ENCODE peak calls at places on chromosomes 1 and 21, in nine cellular contexts. H is PC-9; E is tibial nerve; L is A549; A is CD8-positive, alpha-beta T cell; U is fibroblast of lung; D is foreskin fibroblast; V is psoas muscle; F is adrenal gland. Z is an unnamed sample.

GRCh38 chr1:218380125-218380977 is 35.2 kb downstream of the TGFB2 start:
- DNase-seq in H (peak), E (no peak), L (peak), A (no peak), U (peak), D (peak), V (no peak), F (no peak), Z (no peak)

GRCh38 chr1:77265180-77265579 is 16.6 kb upstream of the AK5 start:
- DNase-seq in H (no peak), E (no peak), L (no peak), A (no peak), U (no peak), D (no peak), V (no peak), F (no peak), Z (no peak)

GRCh38 chr1:33385251-33385650 is 45.6 kb downstream of the PHC2 start:
- DNase-seq in H (no peak), E (no peak), L (no peak), A (no peak), U (no peak), D (no peak), V (no peak), F (no peak), Z (no peak)

GRCh38 chr1:58468612-58469493 is 77.7 kb downstream of the OMA1 start:
- DNase-seq in H (no peak), E (no peak), L (no peak), A (no peak), U (no peak), D (no peak), V (no peak), F (no peak), Z (peak)

GRCh38 chr1:31524196-31524967 is 51.9 kb upstream of the TINAGL1 start:
- DNase-seq in H (no peak), E (peak), L (no peak), A (no peak), U (no peak), D (no peak), V (no peak), F (peak), Z (no peak)

GRCh38 chr1:246530482-246530881 is 23.4 kb upstream of the SMYD3 start:
- DNase-seq in H (no peak), E (no peak), L (no peak), A (no peak), U (no peak), D (no peak), V (no peak), F (no peak), Z (peak)

GRCh38 chr1:175514309-175515001 is 228.9 kb downstream of the TNR start:
- DNase-seq in H (no peak), E (no peak), L (no peak), A (no peak), U (no peak), D (peak), V (no peak), F (no peak), Z (no peak)

GRCh38 chr1:2355408-2356261 is 35.7 kb downstream of the MORN1 start:
- DNase-seq in H (no peak), E (no peak), L (no peak), A (no peak), U (no peak), D (no peak), V (peak), F (no peak), Z (no peak)

GRCh38 chr1:59549903-59550302 is 253.0 kb downstream of the FGGY start:
- DNase-seq in H (no peak), E (peak), L (no peak), A (no peak), U (peak), D (peak), V (peak), F (peak), Z (peak)

GRCh38 chr1:18112611-18113010 is 5.0 kb downstream of the IGSF21 start:
- DNase-seq in H (no peak), E (no peak), L (no peak), A (no peak), U (no peak), D (no peak), V (no peak), F (no peak), Z (no peak)

GRCh38 chr1:22531251-22531650 is 32.0 kb upstream of the EPHA8 start:
- DNase-seq in H (no peak), E (no peak), L (no peak), A (no peak), U (no peak), D (no peak), V (no peak), F (no peak), Z (no peak)

GRCh38 chr1:29912413-29912812 is 676.1 kb downstream of the PTPRU start:
- DNase-seq in H (no peak), E (no peak), L (no peak), A (no peak), U (peak), D (peak), V (no peak), F (peak), Z (no peak)

GRCh38 chr1:8155528-8156186 is 129.5 kb upstream of the ERRFI1 start:
- DNase-seq in H (peak), E (no peak), L (no peak), A (no peak), U (peak), D (peak), V (no peak), F (no peak), Z (no peak)

GRCh38 chr1:229339520-229339919 is 3.3 kb downstream of the CCSAP start:
- DNase-seq in H (no peak), E (no peak), L (no peak), A (no peak), U (no peak), D (no peak), V (no peak), F (no peak), Z (no peak)

GRCh38 chr1:1157914-1158710 is 15.6 kb upstream of the TTLL10 start:
- DNase-seq in H (peak), E (no peak), L (no peak), A (peak), U (peak), D (peak), V (peak), F (peak), Z (no peak)

GRCh38 chr1:179447489-179447888 is 81.7 kb downstream of the AXDND1 start:
- DNase-seq in H (no peak), E (no peak), L (no peak), A (no peak), U (no peak), D (peak), V (no peak), F (no peak), Z (no peak)

GRCh38 chr1:41641941-41642527 is 157.6 kb upstream of the EDN2 start:
- DNase-seq in H (no peak), E (no peak), L (no peak), A (no peak), U (no peak), D (no peak), V (no peak), F (no peak), Z (peak)

GRCh38 chr1:156160744-156161181 is 7.4 kb downstream of the SEMA4A start:
- DNase-seq in H (no peak), E (peak), L (no peak), A (peak), U (peak), D (peak), V (peak), F (peak), Z (peak)

GRCh38 chr21:29064850-29065481 is 8.5 kb downstream of the CCT8 start:
- DNase-seq in H (no peak), E (no peak), L (no peak), A (no peak), U (no peak), D (no peak), V (no peak), F (no peak), Z (no peak)

GRCh38 chr1:7104053-7104738 is 318.9 kb downstream of the CAMTA1 start:
- DNase-seq in H (no peak), E (no peak), L (no peak), A (no peak), U (peak), D (no peak), V (no peak), F (no peak), Z (no peak)

GRCh38 chr1:162165528-162165927 is 96.0 kb downstream of the NOS1AP start:
- DNase-seq in H (no peak), E (no peak), L (no peak), A (no peak), U (no peak), D (no peak), V (no peak), F (no peak), Z (no peak)

GRCh38 chr1:245969274-245969673 is 537.8 kb downstream of the SMYD3 start:
- DNase-seq in H (no peak), E (no peak), L (no peak), A (no peak), U (peak), D (peak), V (no peak), F (peak), Z (no peak)

GRCh38 chr1:52002038-52002917 is 11.8 kb upstream of the RAB3B start:
- DNase-seq in H (peak), E (peak), L (peak), A (peak), U (peak), D (peak), V (no peak), F (peak), Z (peak)

GRCh38 chr1:165635329-165635728 is 4.3 kb downstream of the MGST3 start:
- DNase-seq in H (no peak), E (no peak), L (no peak), A (no peak), U (no peak), D (no peak), V (no peak), F (no peak), Z (no peak)

GRCh38 chr1:14190508-14190907 is 408.0 kb upstream of the KAZN start:
- DNase-seq in H (no peak), E (no peak), L (no peak), A (no peak), U (no peak), D (peak), V (no peak), F (peak), Z (no peak)

GRCh38 chr1:216054593-216054992 is 368.7 kb downstream of the USH2A start:
- DNase-seq in H (no peak), E (no peak), L (no peak), A (no peak), U (no peak), D (no peak), V (no peak), F (no peak), Z (no peak)

GRCh38 chr1:6924891-6925290 is 139.6 kb downstream of the CAMTA1 start:
- DNase-seq in H (no peak), E (no peak), L (no peak), A (no peak), U (no peak), D (no peak), V (no peak), F (no peak), Z (no peak)

GRCh38 chr1:150560011-150560438 is 10.8 kb downstream of the ADAMTSL4 start:
- DNase-seq in H (no peak), E (peak), L (peak), A (peak), U (peak), D (peak), V (peak), F (peak), Z (peak)
- H3K4me3 ChIP-seq in H (no peak), E (peak), L (no peak), A (peak), U (peak), D (no peak), V (peak), F (no peak), Z (no peak)

DNA sequence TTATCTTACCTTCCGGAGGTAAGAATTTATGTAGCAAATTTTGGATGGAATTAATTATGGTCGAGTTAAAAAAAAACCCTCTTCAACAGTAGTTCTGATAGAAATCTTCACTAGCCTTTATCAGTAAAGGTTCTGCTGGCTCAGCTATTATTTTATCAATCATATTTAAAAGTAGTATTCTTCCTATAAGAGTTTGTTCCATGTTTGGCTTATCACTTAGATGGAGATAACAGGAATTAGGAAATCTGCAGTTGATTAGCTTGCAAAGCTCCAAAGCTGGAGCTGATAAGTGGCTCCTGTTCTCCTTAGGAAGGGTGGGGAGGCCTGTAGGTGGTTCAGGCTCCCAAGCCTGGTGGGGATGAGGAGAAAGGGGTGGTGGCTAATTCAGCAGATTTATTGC is 31.5 kb upstream of the DUSP10 start:
- DNase-seq in H (no peak), E (no peak), L (no peak), A (no peak), U (no peak), D (no peak), V (no peak), F (no peak), Z (no peak)
- TF ChIP-seq CTCF in H (no peak), E (no peak), L (no peak), A (no peak), U (no peak), D (no peak), V (no peak), F (no peak), Z (no peak)

GRCh38 chr1:75136158-75136815 is 2.1 kb downstream of the LHX8 start:
- DNase-seq in H (no peak), E (no peak), L (no peak), A (no peak), U (no peak), D (no peak), V (no peak), F (no peak), Z (peak)

GRCh38 chr1:75135829-75136142 is 1.6 kb downstream of the LHX8 start:
- DNase-seq in H (no peak), E (no peak), L (no peak), A (no peak), U (peak), D (peak), V (no peak), F (no peak), Z (no peak)

GRCh38 chr1:75133754-75134655 is at the start of gene LHX8:
- DNase-seq in H (no peak), E (no peak), L (no peak), A (no peak), U (peak), D (no peak), V (no peak), F (no peak), Z (no peak)

GRCh38 chr1:75134656-75134938 is 409 bp downstream of the LHX8 start:
- DNase-seq in H (no peak), E (no peak), L (no peak), A (no peak), U (no peak), D (no peak), V (no peak), F (no peak), Z (no peak)

DNA sequence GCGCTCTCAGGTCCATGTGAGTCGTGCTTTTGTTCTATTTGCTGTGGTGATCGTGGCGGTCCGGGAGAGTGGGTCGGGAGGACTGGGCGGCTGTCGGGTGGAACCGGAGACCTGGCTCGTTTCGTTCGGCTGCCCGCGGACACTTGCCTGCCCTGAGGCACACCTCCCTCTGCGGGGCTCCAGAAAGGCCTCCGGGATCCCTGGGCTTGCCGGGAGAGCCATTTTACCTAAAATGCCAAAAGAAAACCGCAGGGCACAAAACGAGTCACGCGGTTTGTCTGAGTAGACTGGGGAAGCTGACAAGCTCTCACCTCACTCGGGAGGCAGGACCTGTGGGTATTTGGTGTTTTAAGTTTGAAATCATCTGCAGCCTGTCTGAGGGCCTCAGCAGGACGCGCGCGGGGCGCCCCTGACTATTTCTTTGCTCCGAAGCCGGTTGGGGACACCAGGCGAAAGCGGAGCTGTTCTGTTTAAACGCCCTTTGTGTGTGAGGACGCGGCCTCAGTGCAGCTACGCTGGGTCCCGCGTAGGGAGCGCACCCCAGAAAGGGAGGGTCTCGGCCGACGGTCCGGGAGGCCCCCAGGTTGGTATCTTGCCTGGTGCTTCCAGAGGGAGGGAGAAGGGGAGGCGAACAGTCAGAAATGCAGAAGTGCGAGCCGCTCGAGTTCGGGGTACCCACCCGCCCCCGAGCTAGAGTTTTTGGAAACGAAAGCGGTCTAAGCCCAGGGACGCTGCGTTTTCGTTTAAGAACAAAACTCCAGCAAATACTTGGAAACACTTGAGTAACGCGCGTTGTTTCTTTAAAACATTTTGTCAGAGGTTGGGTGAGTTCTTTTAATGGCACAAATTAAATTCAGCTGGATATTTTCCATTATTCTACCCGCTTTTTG is 996 bp downstream of the LHX8 start:
- DNase-seq in H (no peak), E (no peak), L (no peak), A (no peak), U (peak), D (peak), V (no peak), F (no peak), Z (no peak)
- H3K4me3 ChIP-seq in H (no peak), E (peak), L (peak), A (no peak), U (peak), D (peak), V (peak), F (no peak), Z (peak)

GRCh38 chr21:42654179-42654912 is 925 bp downstream of the PDE9A start:
- DNase-seq in H (no peak), E (no peak), L (peak), A (no peak), U (no peak), D (peak), V (no peak), F (no peak), Z (no peak)

GRCh38 chr21:42651515-42652401 is 1.7 kb upstream of the PDE9A start:
- DNase-seq in H (no peak), E (no peak), L (no peak), A (no peak), U (no peak), D (peak), V (peak), F (no peak), Z (no peak)

GRCh38 chr21:42650441-42651421 is 2.7 kb upstream of the PDE9A start:
- DNase-seq in H (no peak), E (no peak), L (no peak), A (no peak), U (no peak), D (no peak), V (peak), F (no peak), Z (no peak)

GRCh38 chr21:42653492-42654061 is at the start of gene PDE9A:
- DNase-seq in H (no peak), E (no peak), L (peak), A (peak), U (no peak), D (peak), V (peak), F (peak), Z (no peak)

GRCh38 chr21:42652527-42653491 is 612 bp upstream of the PDE9A start:
- DNase-seq in H (peak), E (peak), L (peak), A (no peak), U (peak), D (peak), V (peak), F (peak), Z (no peak)
- TF ChIP-seq CTCF in H (peak), E (peak), L (peak), A (no peak), U (peak), D (peak), V (peak), F (peak), Z (no peak)

DNA sequence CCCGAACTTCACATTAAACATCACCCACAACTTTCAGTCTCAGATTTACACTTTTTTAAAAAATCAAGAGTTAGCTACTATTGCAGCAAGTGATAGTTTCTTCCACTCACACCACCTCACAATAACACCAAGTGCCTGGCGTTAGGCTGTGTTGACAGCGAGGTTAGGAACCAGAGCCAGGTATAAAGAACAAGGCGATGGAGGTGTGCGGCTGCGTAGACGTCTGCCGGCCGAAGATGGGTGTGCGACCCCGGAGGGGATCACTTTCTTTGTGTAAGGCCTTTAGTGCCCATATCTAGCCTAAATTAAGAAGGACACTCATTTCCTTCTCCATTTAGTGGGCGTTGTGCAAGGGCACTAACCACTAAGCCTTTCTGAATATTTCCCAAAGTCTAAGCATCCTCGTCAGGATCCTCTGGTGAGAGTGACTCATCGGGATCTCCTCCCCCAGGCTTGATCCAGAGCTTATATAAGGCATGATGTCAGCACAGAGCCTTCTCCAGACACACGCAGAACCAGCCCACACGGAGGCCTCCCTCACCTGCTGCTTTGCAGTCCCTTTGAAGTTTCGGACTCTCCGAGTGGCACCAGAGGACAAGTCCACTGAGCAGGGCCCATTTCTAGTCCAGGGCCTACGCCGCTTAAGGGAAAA is 11.8 kb downstream of the NHLH2 start:
- DNase-seq in H (peak), E (no peak), L (no peak), A (no peak), U (peak), D (peak), V (peak), F (peak), Z (peak)
- H3K4me3 ChIP-seq in H (no peak), E (peak), L (no peak), A (no peak), U (no peak), D (peak), V (peak), F (no peak), Z (peak)